ENCODE peak calls at places on chromosomes 1 and 21, in four cellular contexts. M is activated effector memory CD4-positive, alpha-beta T cell treated with Interleukin-2 at 50 U/mL for 16 hours; P is OCI-LY7; C is fibroblast of villous mesenchyme. W is an unnamed sample.

GRCh38 chr1:25037174-25038074 is 107.3 kb upstream of the RUNX3 start:
- DNase-seq in M (peak; percentile 46), P (peak; percentile 73), C (peak; percentile 17), W (peak; percentile 51)

GRCh38 chr1:206880310-206880709 is 14.9 kb downstream of the IL20 start:
- DNase-seq in M (no peak), P (no peak), C (no peak), W (no peak)

GRCh38 chr1:224168859-224169380 is 14.1 kb upstream of the DEGS1 start:
- DNase-seq in M (no peak), P (peak; percentile 38), C (peak; percentile 54), W (peak; percentile 88)

GRCh38 chr1:223776075-223776814 is 63.9 kb downstream of the CAPN2 start:
- DNase-seq in M (peak; percentile 15), P (no peak), C (peak; percentile 81), W (peak; percentile 98)

GRCh38 chr1:15345711-15346355 is 63.9 kb upstream of the EFHD2 start:
- DNase-seq in M (peak; percentile 57), P (no peak), C (no peak), W (no peak)

GRCh38 chr21:28391938-28392337 is 600.7 kb downstream of the LTN1 start:
- DNase-seq in M (no peak), P (no peak), C (peak; percentile 10), W (no peak)

GRCh38 chr21:46385846-46386725 is 62.1 kb downstream of the PCNT start:
- DNase-seq in M (no peak), P (no peak), C (peak; percentile 19), W (peak; percentile 15)

GRCh38 chr1:94063379-94063778 is 57.6 kb downstream of the ABCA4 start:
- DNase-seq in M (no peak), P (no peak), C (peak; percentile 93), W (peak; percentile 92)

GRCh38 chr1:174040387-174040786 is 18.2 kb upstream of the RC3H1 start:
- DNase-seq in M (no peak), P (no peak), C (no peak), W (peak; percentile 86)

GRCh38 chr1:167522246-167522645 is 3.9 kb upstream of the CD247 start:
- DNase-seq in M (no peak), P (no peak), C (no peak), W (peak; percentile 55)

GRCh38 chr1:214303538-214303937 is 22.6 kb downstream of the SMYD2 start:
- DNase-seq in M (no peak), P (no peak), C (no peak), W (no peak)

GRCh38 chr1:217953922-217954321 is 322.8 kb downstream of the SPATA17 start:
- DNase-seq in M (no peak), P (no peak), C (no peak), W (no peak)

GRCh38 chr21:36699546-36700294 is 805 bp downstream of the SIM2 start:
- DNase-seq in M (no peak), P (no peak), C (no peak), W (no peak)

GRCh38 chr1:170586942-170587593 is 55.1 kb downstream of the GORAB start:
- DNase-seq in M (no peak), P (no peak), C (peak; percentile 49), W (peak; percentile 75)

GRCh38 chr1:29967261-29967660 is 730.9 kb downstream of the PTPRU start:
- DNase-seq in M (no peak), P (no peak), C (no peak), W (no peak)

GRCh38 chr1:19390901-19391595 is 78.9 kb downstream of the SLC66A1 start:
- DNase-seq in M (peak; percentile 60), P (peak; percentile 74), C (peak; percentile 93), W (peak; percentile 94)

GRCh38 chr1:55868026-55868425 is 652.9 kb upstream of the USP24 start:
- DNase-seq in M (no peak), P (no peak), C (peak; percentile 19), W (peak; percentile 42)

GRCh38 chr1:1601564-1602320 is 1.8 kb upstream of the FNDC10 start:
- DNase-seq in M (no peak), P (no peak), C (no peak), W (no peak)

GRCh38 chr1:231937013-231937754 is 310.6 kb downstream of the DISC1 start:
- DNase-seq in M (no peak), P (no peak), C (no peak), W (peak; percentile 28)

GRCh38 chr1:94693435-94693834 is 126.7 kb upstream of the SLC44A3 start:
- DNase-seq in M (no peak), P (no peak), C (no peak), W (no peak)

GRCh38 chr1:184407816-184408510 is 21.1 kb downstream of the C1orf21 start:
- DNase-seq in M (no peak), P (no peak), C (peak; percentile 73), W (peak; percentile 43)

GRCh38 chr21:28177008-28177603 is 815.6 kb downstream of the LTN1 start:
- DNase-seq in M (no peak), P (no peak), C (peak; percentile 45), W (peak; percentile 7)

GRCh38 chr1:13469343-13469742 is 44.5 kb downstream of the LRRC38 start:
- DNase-seq in M (no peak), P (peak; percentile 65), C (peak; percentile 5), W (peak; percentile 1)

GRCh38 chr1:45493116-45493697 is 2.2 kb upstream of the TESK2 start:
- DNase-seq in M (peak; percentile 8), P (peak; percentile 76), C (peak; percentile 60), W (peak; percentile 78)

GRCh38 chr1:163076446-163076845 is 7.3 kb downstream of the RGS4 start:
- DNase-seq in M (no peak), P (no peak), C (no peak), W (peak; percentile 54)

GRCh38 chr1:175376194-175376593 is 183.6 kb upstream of the KIAA0040 start:
- DNase-seq in M (no peak), P (peak; percentile 63), C (peak; percentile 37), W (peak; percentile 6)

GRCh38 chr1:77024500-77024899 is 157.2 kb downstream of the ST6GALNAC5 start:
- DNase-seq in M (no peak), P (no peak), C (no peak), W (no peak)

GRCh38 chr1:54548389-54549044 is 489 bp downstream of the ACOT11 start:
- DNase-seq in M (no peak), P (no peak), C (no peak), W (no peak)

GRCh38 chr21:43210454-43211084 is 41.8 kb downstream of the CRYAA start:
- DNase-seq in M (no peak), P (no peak), C (no peak), W (no peak)

GRCh38 chr1:63004868-63005267 is 220.9 kb downstream of the ATG4C start:
- DNase-seq in M (no peak), P (no peak), C (peak; percentile 1), W (peak; percentile 55)

GRCh38 chr1:239952348-239953307 is 139.1 kb upstream of the FMN2 start:
- DNase-seq in M (no peak), P (no peak), C (no peak), W (peak; percentile 3)

GRCh38 chr1:79811173-79811572 is 804.6 kb upstream of the ADGRL4 start:
- DNase-seq in M (no peak), P (no peak), C (peak; percentile 15), W (peak; percentile 55)

GRCh38 chr1:185914089-185914488 is 179.9 kb downstream of the HMCN1 start:
- DNase-seq in M (no peak), P (no peak), C (no peak), W (no peak)

GRCh38 chr1:232844791-232845190 is 39.6 kb downstream of the MAP10 start:
- DNase-seq in M (no peak), P (no peak), C (no peak), W (peak; percentile 52)

GRCh38 chr1:170623171-170623570 is 40.8 kb upstream of the PRRX1 start:
- DNase-seq in M (no peak), P (no peak), C (peak; percentile 85), W (peak; percentile 80)

GRCh38 chr1:180267211-180267561 is 37.1 kb downstream of the LHX4 start:
- DNase-seq in M (no peak), P (no peak), C (no peak), W (no peak)

GRCh38 chr1:161241682-161242081 is 3.7 kb upstream of the NR1I3 start:
- DNase-seq in M (no peak), P (no peak), C (no peak), W (no peak)

GRCh38 chr1:224623310-224623714 is 7.2 kb downstream of the CNIH3 start:
- DNase-seq in M (no peak), P (no peak), C (peak; percentile 73), W (peak; percentile 68)

GRCh38 chr1:63917571-63918394 is 144.0 kb downstream of the ROR1 start:
- DNase-seq in M (no peak), P (peak; percentile 51), C (no peak), W (peak; percentile 30)

GRCh38 chr1:6090996-6091822 is 45.5 kb downstream of the KCNAB2 start:
- DNase-seq in M (no peak), P (no peak), C (no peak), W (no peak)

W was measured in choroid plexus epithelial cell.